ENCODE peak calls at places on chromosomes 13 and 19, in ten cellular contexts. Z is PC-9, U is endodermal cell, B is kidney, D is Calu3, E is endothelial cell, P is HL-60, I is sigmoid colon, X is colonic mucosa, C is activated B cell treated with CpG ODN at 0.5 μM for 24 hours. G is an unnamed sample.

GRCh38 chr13:79483302-79483701 is 2.3 kb downstream of the NDFIP2 start:
- DNase-seq in B (no peak), D (no peak), I (no peak), E (no peak), Z (no peak), U (no peak), X (no peak), P (no peak), C (no peak), G (no peak)

GRCh38 chr19:38617764-38618589 is at the start of gene MAP4K1:
- DNase-seq in D (no peak), B (peak), I (no peak), P (peak), U (peak), Z (no peak), C (peak), E (no peak), X (peak), G (no peak)

GRCh38 chr13:46184277-46184699 is 2.3 kb upstream of the LCP1 start:
- DNase-seq in U (peak), E (peak), D (peak), C (peak), I (no peak), P (peak), B (no peak), Z (peak), X (peak), G (peak)

GRCh38 chr19:17441241-17442135 is 7.0 kb downstream of the TMEM221 start:
- DNase-seq in C (no peak), I (no peak), D (no peak), B (no peak), U (peak), E (peak), Z (peak), P (no peak), X (no peak), G (peak)

GRCh38 chr19:49210108-49210900 is 52.7 kb downstream of the TRPM4 start:
- DNase-seq in Z (no peak), B (peak), U (peak), I (peak), E (peak), X (peak), C (peak), D (peak), P (no peak), G (no peak)

GRCh38 chr19:7852851-7853759 is 21.1 kb downstream of the PRR36 start:
- DNase-seq in Z (peak), C (peak), U (peak), P (peak), B (peak), I (no peak), D (peak), X (peak), E (peak), G (peak)

GRCh38 chr13:28239374-28239773 is 101.0 kb downstream of the PAN3 start:
- DNase-seq in P (no peak), E (no peak), C (no peak), B (no peak), U (no peak), Z (no peak), X (no peak), D (no peak), I (no peak), G (no peak)

GRCh38 chr19:49231804-49232203 is 74.2 kb downstream of the TRPM4 start:
- DNase-seq in I (no peak), C (no peak), B (no peak), D (no peak), X (no peak), E (no peak), P (no peak), Z (no peak), U (no peak), G (no peak)

GRCh38 chr13:28488376-28489005 is 6.4 kb downstream of the FLT1 start:
- DNase-seq in I (no peak), D (no peak), P (no peak), B (no peak), U (no peak), Z (no peak), X (no peak), C (no peak), E (no peak), G (no peak)

GRCh38 chr13:92806215-92806614 is 420.4 kb upstream of the GPC6 start:
- DNase-seq in B (no peak), E (no peak), U (no peak), Z (no peak), X (peak), C (no peak), D (no peak), I (no peak), P (no peak), G (no peak)

GRCh38 chr19:45601524-45602522 is at the start of gene GPR4:
- DNase-seq in C (no peak), E (peak), I (no peak), P (no peak), U (peak), D (peak), B (peak), X (no peak), Z (peak), G (no peak)

GRCh38 chr19:17830567-17831418 is 9.5 kb upstream of the INSL3 start:
- DNase-seq in U (peak), I (peak), Z (peak), C (no peak), X (peak), E (peak), D (no peak), B (peak), P (no peak), G (no peak)

GRCh38 chr19:33207040-33207620 is 13.0 kb downstream of the LRP3 start:
- DNase-seq in U (no peak), Z (no peak), B (peak), D (no peak), P (no peak), I (peak), E (no peak), X (no peak), C (no peak), G (no peak)
- TF ChIP-seq CTCF in U (no peak), Z (no peak), B (no peak), D (no peak), P (no peak), I (no peak), E (no peak), X (no peak), C (no peak), G (no peak)

GRCh38 chr13:55464222-55464621 is 1676.5 kb upstream of the PRR20A start:
- DNase-seq in C (no peak), E (no peak), D (no peak), X (no peak), U (no peak), P (no peak), I (no peak), Z (no peak), B (no peak), G (no peak)
- TF ChIP-seq CTCF in C (no peak), E (no peak), D (no peak), X (no peak), U (no peak), P (no peak), I (no peak), Z (no peak), B (no peak), G (no peak)

GRCh38 chr19:40234429-40235237 is 8.1 kb upstream of the CCNP start:
- DNase-seq in P (no peak), C (no peak), I (no peak), E (no peak), B (peak), X (no peak), D (no peak), U (no peak), Z (no peak), G (no peak)
- TF ChIP-seq CTCF in P (no peak), C (no peak), I (no peak), E (no peak), B (no peak), X (no peak), D (no peak), U (no peak), Z (no peak), G (no peak)

GRCh38 chr19:57280913-57281425 is 684 bp downstream of the ZNF460 start:
- DNase-seq in I (no peak), P (peak), B (no peak), X (no peak), D (peak), Z (peak), E (peak), C (no peak), U (no peak), G (no peak)

GRCh38 chr19:57282011-57282636 is 1.8 kb downstream of the ZNF460 start:
- DNase-seq in C (no peak), U (no peak), D (no peak), X (no peak), B (no peak), P (no peak), E (no peak), Z (peak), I (no peak), G (no peak)

GRCh38 chr19:57276430-57276829 is 3.9 kb upstream of the ZNF460 start:
- DNase-seq in B (no peak), P (no peak), U (no peak), D (no peak), Z (no peak), E (no peak), X (no peak), I (no peak), C (no peak), G (peak)

GRCh38 chr19:57279418-57280164 is 694 bp upstream of the ZNF460 start:
- DNase-seq in B (peak), X (peak), I (peak), P (peak), Z (peak), E (peak), C (peak), D (peak), U (peak), G (peak)

GRCh38 chr19:57280165-57280912 is at the start of gene ZNF460:
- DNase-seq in X (peak), E (peak), I (peak), D (peak), Z (peak), P (peak), U (peak), B (peak), C (peak), G (peak)
- TF ChIP-seq CTCF in X (no peak), E (no peak), I (no peak), D (no peak), Z (peak), P (no peak), U (no peak), B (no peak), C (no peak), G (no peak)